ENCODE peak calls at places on chromosomes 2 and 18, in four cellular contexts. One of them, this sample, is unnamed.
A peak's percentile ranks its signal among the peaks of the same experiment; 100 is the strongest.

GRCh38 chr2:37196320-37197195 is at the start of gene CEBPZOS:
- DNase-seq in activated T-cell treated with anti-CD3 and anti-CD28 coated beads for 1 hour: peak; percentile 91
- DNase-seq in A549: peak; percentile 88
- DNase-seq in aorta: peak; percentile 95
- DNase-seq in this sample: peak; percentile 76

GRCh38 chr18:10441472-10441871 is 13.0 kb upstream of the APCDD1 start:
- DNase-seq in activated T-cell treated with anti-CD3 and anti-CD28 coated beads for 1 hour: no peak
- DNase-seq in A549: no peak
- DNase-seq in aorta: no peak
- DNase-seq in this sample: no peak

GRCh38 chr2:68317971-68318685 is 1.6 kb downstream of the CNRIP1 start:
- DNase-seq in activated T-cell treated with anti-CD3 and anti-CD28 coated beads for 1 hour: no peak
- DNase-seq in A549: no peak
- DNase-seq in aorta: no peak
- DNase-seq in this sample: no peak

GRCh38 chr2:157185828-157186227 is 71.7 kb upstream of the GALNT5 start:
- DNase-seq in activated T-cell treated with anti-CD3 and anti-CD28 coated beads for 1 hour: no peak
- DNase-seq in A549: no peak
- DNase-seq in aorta: no peak
- DNase-seq in this sample: no peak

GRCh38 chr2:208064220-208064951 is 39.1 kb upstream of the PLEKHM3 start:
- DNase-seq in activated T-cell treated with anti-CD3 and anti-CD28 coated beads for 1 hour: no peak
- DNase-seq in A549: peak; percentile 23
- DNase-seq in aorta: no peak
- DNase-seq in this sample: no peak

GRCh38 chr2:228224410-228224809 is 42.9 kb upstream of the SPHKAP start:
- DNase-seq in activated T-cell treated with anti-CD3 and anti-CD28 coated beads for 1 hour: no peak
- DNase-seq in A549: peak; percentile 7
- DNase-seq in aorta: no peak
- DNase-seq in this sample: no peak

GRCh38 chr2:47405757-47406156 is 2.8 kb downstream of the MSH2 start:
- DNase-seq in activated T-cell treated with anti-CD3 and anti-CD28 coated beads for 1 hour: no peak
- DNase-seq in A549: no peak
- DNase-seq in aorta: no peak
- DNase-seq in this sample: no peak

GRCh38 chr2:63484901-63485300 is 103.4 kb downstream of the WDPCP start:
- DNase-seq in activated T-cell treated with anti-CD3 and anti-CD28 coated beads for 1 hour: no peak
- DNase-seq in A549: no peak
- DNase-seq in aorta: no peak
- DNase-seq in this sample: no peak

GRCh38 chr2:96147593-96148201 is 2.5 kb upstream of the DUSP2 start:
- DNase-seq in activated T-cell treated with anti-CD3 and anti-CD28 coated beads for 1 hour: no peak
- DNase-seq in A549: no peak
- DNase-seq in aorta: peak; percentile 56
- DNase-seq in this sample: peak; percentile 60

GRCh38 chr2:196836440-196836839 is 27.3 kb upstream of the C2orf66 start:
- DNase-seq in activated T-cell treated with anti-CD3 and anti-CD28 coated beads for 1 hour: no peak
- DNase-seq in A549: no peak
- DNase-seq in aorta: no peak
- DNase-seq in this sample: no peak

GRCh38 chr2:12759248-12759647 is 42.5 kb downstream of the TRIB2 start:
- DNase-seq in activated T-cell treated with anti-CD3 and anti-CD28 coated beads for 1 hour: no peak
- DNase-seq in A549: no peak
- DNase-seq in aorta: no peak
- DNase-seq in this sample: no peak

GRCh38 chr18:2354292-2354691 is 217.0 kb downstream of the METTL4 start:
- DNase-seq in activated T-cell treated with anti-CD3 and anti-CD28 coated beads for 1 hour: no peak
- DNase-seq in A549: no peak
- DNase-seq in aorta: no peak
- DNase-seq in this sample: no peak

GRCh38 chr2:157782057-157782845 is 93.9 kb downstream of the ACVR1 start:
- DNase-seq in activated T-cell treated with anti-CD3 and anti-CD28 coated beads for 1 hour: no peak
- DNase-seq in A549: peak; percentile 16
- DNase-seq in aorta: no peak
- DNase-seq in this sample: no peak

GRCh38 chr2:196963043-196963442 is 36.5 kb upstream of the PGAP1 start:
- DNase-seq in activated T-cell treated with anti-CD3 and anti-CD28 coated beads for 1 hour: no peak
- DNase-seq in A549: no peak
- DNase-seq in aorta: no peak
- DNase-seq in this sample: no peak

GRCh38 chr2:127182626-127183458 is 37.3 kb downstream of the CYP27C1 start:
- DNase-seq in activated T-cell treated with anti-CD3 and anti-CD28 coated beads for 1 hour: no peak
- DNase-seq in A549: no peak
- DNase-seq in aorta: no peak
- DNase-seq in this sample: no peak

GRCh38 chr2:73053316-73054114 is 18.0 kb downstream of the SFXN5 start:
- DNase-seq in activated T-cell treated with anti-CD3 and anti-CD28 coated beads for 1 hour: no peak
- DNase-seq in A549: no peak
- DNase-seq in aorta: no peak
- DNase-seq in this sample: no peak

GRCh38 chr18:77086656-77087390 is 45.8 kb downstream of the MBP start:
- DNase-seq in activated T-cell treated with anti-CD3 and anti-CD28 coated beads for 1 hour: no peak
- DNase-seq in A549: no peak
- DNase-seq in aorta: peak; percentile 81
- DNase-seq in this sample: no peak

GRCh38 chr2:24873619-24874018 is 46.4 kb downstream of the ADCY3 start:
- DNase-seq in activated T-cell treated with anti-CD3 and anti-CD28 coated beads for 1 hour: no peak
- DNase-seq in A549: no peak
- DNase-seq in aorta: no peak
- DNase-seq in this sample: no peak

GRCh38 chr18:36427831-36428230 is 130.3 kb downstream of the FHOD3 start:
- DNase-seq in activated T-cell treated with anti-CD3 and anti-CD28 coated beads for 1 hour: no peak
- DNase-seq in A549: no peak
- DNase-seq in aorta: no peak
- DNase-seq in this sample: no peak

GRCh38 chr2:200405599-200406298 is 99.3 kb downstream of the SPATS2L start:
- DNase-seq in activated T-cell treated with anti-CD3 and anti-CD28 coated beads for 1 hour: no peak
- DNase-seq in A549: peak; percentile 92
- DNase-seq in aorta: no peak
- DNase-seq in this sample: no peak

GRCh38 chr18:54945726-54946125 is 13.5 kb downstream of the CCDC68 start:
- DNase-seq in activated T-cell treated with anti-CD3 and anti-CD28 coated beads for 1 hour: no peak
- DNase-seq in A549: no peak
- DNase-seq in aorta: no peak
- DNase-seq in this sample: no peak

GRCh38 chr2:160353166-160353565 is 140.4 kb downstream of the RBMS1 start:
- DNase-seq in activated T-cell treated with anti-CD3 and anti-CD28 coated beads for 1 hour: no peak
- DNase-seq in A549: peak; percentile 46
- DNase-seq in aorta: no peak
- DNase-seq in this sample: no peak

GRCh38 chr2:160838100-160838499 is 322.1 kb upstream of the TANK start:
- DNase-seq in activated T-cell treated with anti-CD3 and anti-CD28 coated beads for 1 hour: no peak
- DNase-seq in A549: no peak
- DNase-seq in aorta: no peak
- DNase-seq in this sample: no peak

GRCh38 chr18:77858331-77858730 is 608.7 kb downstream of the GALR1 start:
- DNase-seq in activated T-cell treated with anti-CD3 and anti-CD28 coated beads for 1 hour: no peak
- DNase-seq in A549: no peak
- DNase-seq in aorta: no peak
- DNase-seq in this sample: no peak